ENCODE peak calls at places on chromosomes 6 and 20, in ten cellular contexts. E is glomerular endothelial cell, P is HT1080, W is mucosa of descending colon, A is mesothelial cell of epicardium, J is RPMI8226, M is neural crest cell, H is GDM1, R is COLO829, S is HT-29. G is an unnamed sample.
A peak's percentile ranks its signal among the peaks of the same experiment; 100 is the strongest.

GRCh38 chr6:139230421-139230840 is 61.4 kb downstream of the TXLNB start:
- DNase-seq in E (no peak), P (peak; percentile 28), W (no peak), A (no peak), J (peak; percentile 91), M (no peak), H (peak; percentile 19), R (no peak), S (peak; percentile 11), G (peak; percentile 9)

GRCh38 chr20:43009497-43009896 is 180.2 kb downstream of the PTPRT start:
- DNase-seq in E (no peak), P (no peak), W (no peak), A (no peak), J (no peak), M (no peak), H (no peak), R (no peak), S (no peak), G (no peak)

GRCh38 chr20:62374431-62375152 is 7.5 kb upstream of the LAMA5 start:
- DNase-seq in E (no peak), P (no peak), W (no peak), A (no peak), J (no peak), M (no peak), H (no peak), R (no peak), S (peak; percentile 40), G (no peak)

GRCh38 chr6:17923401-17923863 is 64.0 kb downstream of the KIF13A start:
- DNase-seq in E (no peak), P (no peak), W (no peak), A (no peak), J (no peak), M (no peak), H (no peak), R (no peak), S (no peak), G (peak; percentile 60)

GRCh38 chr6:121143476-121143875 is 190.8 kb downstream of the TBC1D32 start:
- DNase-seq in E (no peak), P (peak; percentile 37), W (no peak), A (no peak), J (no peak), M (no peak), H (no peak), R (no peak), S (no peak), G (peak; percentile 1)

GRCh38 chr6:22709804-22710203 is 140.4 kb downstream of the HDGFL1 start:
- DNase-seq in E (no peak), P (no peak), W (no peak), A (no peak), J (no peak), M (no peak), H (no peak), R (peak; percentile 84), S (no peak), G (no peak)

GRCh38 chr6:39137235-39137634 is 22.2 kb upstream of the SAYSD1 start:
- DNase-seq in E (no peak), P (no peak), W (peak; percentile 78), A (peak; percentile 71), J (peak; percentile 71), M (peak; percentile 63), H (peak; percentile 2), R (no peak), S (peak; percentile 81), G (peak; percentile 38)

GRCh38 chr6:110325197-110325596 is 33.0 kb downstream of the METTL24 start:
- DNase-seq in E (no peak), P (no peak), W (peak; percentile 33), A (no peak), J (no peak), M (no peak), H (no peak), R (no peak), S (peak; percentile 12), G (peak; percentile 11)

GRCh38 chr20:37359331-37359730 is 13.4 kb downstream of the SRC start:
- DNase-seq in E (no peak), P (no peak), W (no peak), A (no peak), J (no peak), M (no peak), H (no peak), R (no peak), S (no peak), G (no peak)

G was measured in EL.